ENCODE peak calls at places on chromosomes 5 and 9, in eight cellular contexts. G is heart right ventricle, F is activated T-helper 1 cell treated with Interleukin-2 at 50 U/mL for 16 hours, M is lower leg skin, A is psoas muscle, O is Calu3, Q is AML-193, N is fibroblast of villous mesenchyme. H is an unnamed sample.

GRCh38 chr9:15059003-15059402 is 148.8 kb upstream of the FREM1 start:
- DNase-seq in G (no peak), F (no peak), M (no peak), A (no peak), O (no peak), Q (no peak), N (no peak), H (no peak)

GRCh38 chr9:113599647-113600476 is 136.3 kb downstream of the RGS3 start:
- DNase-seq in G (peak; percentile 63), F (no peak), M (no peak), A (peak; percentile 55), O (no peak), Q (no peak), N (peak; percentile 59), H (no peak)

GRCh38 chr5:122896598-122897282 is 51.3 kb downstream of the SNX24 start:
- DNase-seq in G (no peak), F (no peak), M (no peak), A (no peak), O (no peak), Q (no peak), N (peak; percentile 70), H (no peak)

GRCh38 chr5:57845025-57845424 is 362.4 kb upstream of the ACTBL2 start:
- DNase-seq in G (no peak), F (no peak), M (no peak), A (no peak), O (no peak), Q (no peak), N (no peak), H (no peak)

GRCh38 chr5:72280655-72281069 is 39.4 kb downstream of the MRPS27 start:
- DNase-seq in G (no peak), F (no peak), M (no peak), A (no peak), O (no peak), Q (no peak), N (peak; percentile 79), H (no peak)

GRCh38 chr5:97192580-97193421 is 9.8 kb upstream of the RIOK2 start:
- DNase-seq in G (no peak), F (no peak), M (no peak), A (no peak), O (peak; percentile 11), Q (no peak), N (no peak), H (peak; percentile 76)

GRCh38 chr5:133957591-133957990 is 10.8 kb downstream of the C5orf15 start:
- DNase-seq in G (no peak), F (no peak), M (no peak), A (no peak), O (no peak), Q (no peak), N (no peak), H (no peak)

GRCh38 chr5:143404416-143405062 is 1.1 kb upstream of the NR3C1 start:
- DNase-seq in G (peak; percentile 87), F (peak; percentile 69), M (peak; percentile 97), A (peak; percentile 90), O (peak; percentile 76), Q (peak; percentile 81), N (peak; percentile 89), H (peak; percentile 62)

GRCh38 chr5:88665750-88666215 is 217.2 kb downstream of the MEF2C start:
- DNase-seq in G (no peak), F (no peak), M (no peak), A (no peak), O (no peak), Q (no peak), N (no peak), H (no peak)

GRCh38 chr9:133580416-133580738 is 28.8 kb downstream of the FAM163B start:
- DNase-seq in G (no peak), F (no peak), M (no peak), A (no peak), O (no peak), Q (no peak), N (no peak), H (no peak)

GRCh38 chr9:38713426-38713825 is 6.5 kb downstream of the FAM240B start:
- DNase-seq in G (no peak), F (no peak), M (no peak), A (no peak), O (no peak), Q (no peak), N (peak; percentile 82), H (peak; percentile 58)

GRCh38 chr9:16103613-16104012 is 550.8 kb downstream of the CCDC171 start:
- DNase-seq in G (no peak), F (no peak), M (no peak), A (peak; percentile 74), O (no peak), Q (no peak), N (peak; percentile 44), H (no peak)

GRCh38 chr5:134902071-134902801 is 2.7 kb upstream of the PCBD2 start:
- DNase-seq in G (no peak), F (no peak), M (peak; percentile 71), A (no peak), O (no peak), Q (peak; percentile 40), N (no peak), H (no peak)

GRCh38 chr9:135606885-135607259 is 32.5 kb downstream of the GLT6D1 start:
- DNase-seq in G (no peak), F (no peak), M (peak; percentile 42), A (no peak), O (no peak), Q (no peak), N (no peak), H (no peak)

GRCh38 chr5:181191526-181192336 is 13.3 kb downstream of the TRIM7 start:
- DNase-seq in G (peak; percentile 96), F (peak; percentile 94), M (peak; percentile 100), A (peak; percentile 97), O (peak; percentile 96), Q (no peak), N (peak; percentile 97), H (peak; percentile 87)

GRCh38 chr5:10264569-10264968 is 14.5 kb downstream of the CCT5 start:
- DNase-seq in G (no peak), F (no peak), M (no peak), A (no peak), O (no peak), Q (no peak), N (peak; percentile 83), H (no peak)

GRCh38 chr9:37760416-37761165 is 7.0 kb downstream of the TRMT10B start:
- DNase-seq in G (no peak), F (no peak), M (no peak), A (no peak), O (no peak), Q (no peak), N (peak; percentile 68), H (no peak)

GRCh38 chr5:96904054-96904931 is 28.0 kb downstream of the ERAP2 start:
- DNase-seq in G (no peak), F (no peak), M (no peak), A (no peak), O (no peak), Q (no peak), N (peak; percentile 75), H (no peak)

GRCh38 chr5:137733922-137734695 is 1.8 kb downstream of the KLHL3 start:
- DNase-seq in G (no peak), F (no peak), M (no peak), A (no peak), O (no peak), Q (no peak), N (peak; percentile 8), H (no peak)

GRCh38 chr5:139985733-139986132 is 57.4 kb downstream of the NRG2 start:
- DNase-seq in G (peak; percentile 44), F (no peak), M (no peak), A (peak; percentile 72), O (no peak), Q (no peak), N (peak; percentile 39), H (peak; percentile 82)

GRCh38 chr5:57989378-57989777 is 470.5 kb downstream of the PLK2 start:
- DNase-seq in G (no peak), F (no peak), M (no peak), A (no peak), O (peak; percentile 13), Q (no peak), N (peak; percentile 5), H (peak; percentile 5)

GRCh38 chr9:72894342-72894741 is 58.5 kb downstream of the ALDH1A1 start:
- DNase-seq in G (no peak), F (no peak), M (no peak), A (no peak), O (no peak), Q (no peak), N (no peak), H (no peak)

GRCh38 chr9:136045595-136046554 is 49.2 kb downstream of the NACC2 start:
- DNase-seq in G (no peak), F (no peak), M (peak; percentile 90), A (no peak), O (no peak), Q (peak; percentile 5), N (peak; percentile 88), H (no peak)

GRCh38 chr9:120387257-120387999 is 192.5 kb downstream of the CDK5RAP2 start:
- DNase-seq in G (no peak), F (no peak), M (peak; percentile 76), A (no peak), O (no peak), Q (no peak), N (no peak), H (no peak)

GRCh38 chr5:167720676-167721260 is 570.7 kb upstream of the WWC1 start:
- DNase-seq in G (no peak), F (no peak), M (no peak), A (no peak), O (no peak), Q (no peak), N (peak; percentile 42), H (no peak)

GRCh38 chr9:113210815-113211214 is 10.3 kb downstream of the FKBP15 start:
- DNase-seq in G (no peak), F (no peak), M (no peak), A (no peak), O (no peak), Q (no peak), N (no peak), H (no peak)

H was measured in PC-9.